ENCODE peak calls at places on chromosomes 12 and 14, in ten cellular contexts. F, L, B, U, Z, P, Q, N, D and E are unnamed samples.

GRCh38 chr14:73712071-73712506 is 2.1 kb downstream of the PNMA1 start:
- DNase-seq in F (no peak), L (no peak), B (no peak), U (no peak), Z (no peak), P (no peak), Q (no peak), N (no peak), D (peak), E (no peak)

GRCh38 chr12:46266869-46267617 is 1.8 kb downstream of the SLC38A1 start:
- DNase-seq in F (peak), L (peak), B (peak), U (no peak), Z (peak), P (peak), Q (peak), N (no peak), D (peak), E (peak)

GRCh38 chr12:90510948-90511347 is 444.0 kb downstream of the CCER1 start:
- DNase-seq in F (no peak), L (no peak), B (no peak), U (no peak), Z (no peak), P (peak), Q (no peak), N (peak), D (no peak), E (no peak)

GRCh38 chr12:62653740-62654139 is 187.1 kb downstream of the MON2 start:
- DNase-seq in F (no peak), L (no peak), B (no peak), U (no peak), Z (peak), P (no peak), Q (no peak), N (no peak), D (no peak), E (no peak)

GRCh38 chr14:92263681-92264080 is 59.3 kb upstream of the SLC24A4 start:
- DNase-seq in F (no peak), L (no peak), B (no peak), U (no peak), Z (no peak), P (no peak), Q (peak), N (no peak), D (no peak), E (no peak)

GRCh38 chr14:51548187-51548586 is 103.5 kb upstream of the FRMD6 start:
- DNase-seq in F (no peak), L (no peak), B (no peak), U (no peak), Z (no peak), P (no peak), Q (no peak), N (no peak), D (no peak), E (no peak)

GRCh38 chr12:115001538-115001937 is 317.6 kb upstream of the TBX3 start:
- DNase-seq in F (no peak), L (no peak), B (no peak), U (no peak), Z (no peak), P (no peak), Q (no peak), N (no peak), D (no peak), E (no peak)

GRCh38 chr14:23569443-23570151 is 2.0 kb upstream of the AP1G2 start:
- DNase-seq in F (no peak), L (no peak), B (no peak), U (no peak), Z (peak), P (peak), Q (peak), N (no peak), D (peak), E (no peak)

GRCh38 chr14:82075566-82075965 is 541.9 kb upstream of the SEL1L start:
- DNase-seq in F (no peak), L (no peak), B (no peak), U (no peak), Z (no peak), P (peak), Q (peak), N (no peak), D (no peak), E (peak)

GRCh38 chr14:68796418-68797101 is 3.7 kb upstream of the ZFP36L1 start:
- DNase-seq in F (no peak), L (no peak), B (no peak), U (no peak), Z (no peak), P (peak), Q (no peak), N (no peak), D (no peak), E (no peak)

GRCh38 chr14:69077841-69078240 is 75.1 kb downstream of the DCAF5 start:
- DNase-seq in F (peak), L (no peak), B (peak), U (peak), Z (no peak), P (peak), Q (no peak), N (no peak), D (no peak), E (no peak)

GRCh38 chr12:18955594-18955993 is 173.9 kb upstream of the PLEKHA5 start:
- DNase-seq in F (peak), L (no peak), B (no peak), U (no peak), Z (no peak), P (no peak), Q (no peak), N (no peak), D (no peak), E (no peak)

GRCh38 chr12:122789637-122790036 is 15.3 kb downstream of the CCDC62 start:
- DNase-seq in F (no peak), L (no peak), B (no peak), U (no peak), Z (no peak), P (no peak), Q (no peak), N (no peak), D (no peak), E (no peak)

GRCh38 chr14:65229431-65230286 is 127.3 kb upstream of the MAX start:
- DNase-seq in F (no peak), L (no peak), B (no peak), U (peak), Z (peak), P (no peak), Q (no peak), N (no peak), D (no peak), E (peak)

GRCh38 chr12:6695313-6696045 is 5.1 kb downstream of the PIANP start:
- DNase-seq in F (no peak), L (no peak), B (no peak), U (no peak), Z (no peak), P (no peak), Q (no peak), N (no peak), D (no peak), E (no peak)

GRCh38 chr12:2976581-2976996 is 17.4 kb downstream of the TEAD4 start:
- DNase-seq in F (no peak), L (no peak), B (no peak), U (no peak), Z (no peak), P (no peak), Q (no peak), N (no peak), D (no peak), E (no peak)

GRCh38 chr12:58293308-58293983 is 352.1 kb downstream of the ATP23 start:
- DNase-seq in F (no peak), L (no peak), B (no peak), U (no peak), Z (no peak), P (no peak), Q (no peak), N (peak), D (no peak), E (no peak)

GRCh38 chr12:50597200-50598195 is 92.7 kb downstream of the DIP2B start:
- DNase-seq in F (no peak), L (peak), B (peak), U (peak), Z (no peak), P (peak), Q (peak), N (peak), D (peak), E (no peak)

GRCh38 chr12:104605685-104606084 is 148.9 kb downstream of the CHST11 start:
- DNase-seq in F (no peak), L (no peak), B (no peak), U (no peak), Z (no peak), P (no peak), Q (no peak), N (no peak), D (no peak), E (no peak)

GRCh38 chr12:31872831-31873604 is 86.2 kb upstream of the RESF1 start:
- DNase-seq in F (no peak), L (no peak), B (no peak), U (no peak), Z (no peak), P (no peak), Q (no peak), N (no peak), D (peak), E (no peak)

GRCh38 chr14:95069547-95069946 is 87.8 kb downstream of the DICER1 start:
- DNase-seq in F (no peak), L (no peak), B (no peak), U (no peak), Z (no peak), P (no peak), Q (no peak), N (no peak), D (no peak), E (no peak)

GRCh38 chr14:49691031-49691430 is 1.9 kb upstream of the KLHDC1 start:
- DNase-seq in F (no peak), L (no peak), B (no peak), U (no peak), Z (no peak), P (no peak), Q (no peak), N (no peak), D (no peak), E (no peak)

GRCh38 chr12:71999795-72000194 is 61.1 kb downstream of the TPH2 start:
- DNase-seq in F (no peak), L (no peak), B (no peak), U (no peak), Z (no peak), P (peak), Q (no peak), N (no peak), D (no peak), E (no peak)

GRCh38 chr14:33720388-33720787 is 230.5 kb downstream of the EGLN3 start:
- DNase-seq in F (no peak), L (no peak), B (no peak), U (no peak), Z (peak), P (no peak), Q (no peak), N (no peak), D (no peak), E (no peak)

GRCh38 chr12:97222391-97222790 is 240.2 kb upstream of the RMST start:
- DNase-seq in F (no peak), L (no peak), B (no peak), U (no peak), Z (no peak), P (no peak), Q (no peak), N (no peak), D (no peak), E (no peak)